ENCODE peak calls at places on chromosome 5, in nine cellular contexts. D is GM10248; J is A172; Y is uterus; K is SW 1271; Z is iPS DF 6.9; C is effector CD8-positive, alpha-beta T cell; X is amygdala; F is NAMALWA. T is an unnamed sample.

GRCh38 chr5:71932649-71933338 is 174.5 kb upstream of the MAP1B start:
- DNase-seq in D (no peak), J (peak), Y (peak), K (peak), Z (no peak), C (no peak), X (peak), F (no peak), T (peak)

GRCh38 chr5:173010021-173010420 is 26.4 kb downstream of the ATP6V0E1 start:
- DNase-seq in D (no peak), J (peak), Y (no peak), K (no peak), Z (no peak), C (no peak), X (no peak), F (no peak), T (no peak)

GRCh38 chr5:150263801-150264621 is 25.6 kb downstream of the CAMK2A start:
- DNase-seq in D (no peak), J (peak), Y (peak), K (peak), Z (no peak), C (no peak), X (no peak), F (no peak), T (no peak)

GRCh38 chr5:103962023-103962422 is 399.4 kb upstream of the NUDT12 start:
- DNase-seq in D (no peak), J (no peak), Y (no peak), K (no peak), Z (no peak), C (no peak), X (no peak), F (no peak), T (no peak)

GRCh38 chr5:89028579-89029272 is 145.7 kb upstream of the MEF2C start:
- DNase-seq in D (no peak), J (peak), Y (no peak), K (no peak), Z (no peak), C (no peak), X (no peak), F (no peak), T (no peak)

GRCh38 chr5:180785151-180785781 is 17.3 kb downstream of the MGAT1 start:
- DNase-seq in D (no peak), J (peak), Y (no peak), K (no peak), Z (no peak), C (no peak), X (no peak), F (no peak), T (no peak)

GRCh38 chr5:179974946-179975712 is 67.4 kb upstream of the TBC1D9B start:
- DNase-seq in D (peak), J (peak), Y (no peak), K (peak), Z (peak), C (no peak), X (peak), F (peak), T (no peak)

GRCh38 chr5:167716376-167716775 is 575.1 kb upstream of the WWC1 start:
- DNase-seq in D (no peak), J (no peak), Y (no peak), K (no peak), Z (no peak), C (no peak), X (no peak), F (no peak), T (no peak)

GRCh38 chr5:133322743-133323142 is 270.9 kb downstream of the HSPA4 start:
- DNase-seq in D (no peak), J (no peak), Y (no peak), K (no peak), Z (no peak), C (no peak), X (no peak), F (no peak), T (no peak)

GRCh38 chr5:129392681-129393080 is 67.4 kb upstream of the ADAMTS19 start:
- DNase-seq in D (no peak), J (no peak), Y (no peak), K (no peak), Z (no peak), C (no peak), X (no peak), F (no peak), T (no peak)

GRCh38 chr5:9605041-9605440 is 25.1 kb downstream of the TAS2R1 start:
- DNase-seq in D (no peak), J (no peak), Y (no peak), K (no peak), Z (no peak), C (no peak), X (no peak), F (no peak), T (no peak)

GRCh38 chr5:74063821-74064598 is 438.0 kb downstream of the ARHGEF28 start:
- DNase-seq in D (no peak), J (peak), Y (no peak), K (peak), Z (no peak), C (no peak), X (no peak), F (no peak), T (no peak)

GRCh38 chr5:154092356-154092755 is 53.6 kb downstream of the MFAP3 start:
- DNase-seq in D (no peak), J (peak), Y (no peak), K (peak), Z (no peak), C (no peak), X (no peak), F (no peak), T (no peak)

GRCh38 chr5:50440651-50441478 is at the start of gene EMB:
- DNase-seq in D (peak), J (no peak), Y (no peak), K (peak), Z (peak), C (peak), X (peak), F (peak), T (no peak)

GRCh38 chr5:180816608-180817534 is 14.3 kb upstream of the MGAT1 start:
- DNase-seq in D (no peak), J (peak), Y (peak), K (no peak), Z (no peak), C (no peak), X (no peak), F (peak), T (no peak)

GRCh38 chr5:39370555-39371366 is 6.5 kb upstream of the C9 start:
- DNase-seq in D (no peak), J (no peak), Y (no peak), K (no peak), Z (no peak), C (no peak), X (no peak), F (no peak), T (no peak)

GRCh38 chr5:9387879-9388278 is 158.0 kb downstream of the SEMA5A start:
- DNase-seq in D (no peak), J (no peak), Y (no peak), K (peak), Z (no peak), C (no peak), X (no peak), F (no peak), T (no peak)